ENCODE peak calls at places on chromosomes 7 and 10, in eight cellular contexts. M is memory B cell, Z is nephron progenitor cell, D is heart left ventricle, V is endothelial cell, A is DND-41, I is LoVo, L is suprapubic skin. S is an unnamed sample.
A peak's percentile ranks its signal among the peaks of the same experiment; 100 is the strongest.

GRCh38 chr7:99005776-99006175 is 127.4 kb downstream of the TRRAP start:
- DNase-seq in V (no peak), A (no peak), M (peak; percentile 34), L (peak; percentile 45), I (no peak), D (no peak), Z (no peak), S (no peak)

GRCh38 chr7:28738384-28738783 is 219.7 kb downstream of the TRIL start:
- DNase-seq in M (no peak), V (no peak), D (no peak), Z (no peak), I (no peak), L (no peak), A (no peak), S (no peak)

GRCh38 chr10:121288864-121289659 is 309.2 kb downstream of the FGFR2 start:
- DNase-seq in A (no peak), V (no peak), M (no peak), I (no peak), D (no peak), L (no peak), Z (no peak), S (no peak)

GRCh38 chr7:42272793-42273665 is 36.0 kb upstream of the GLI3 start:
- DNase-seq in L (no peak), Z (no peak), I (peak; percentile 24), V (no peak), A (no peak), M (no peak), D (no peak), S (no peak)

GRCh38 chr7:130270947-130271790 is 4.5 kb downstream of the CPA2 start:
- DNase-seq in A (no peak), D (no peak), L (no peak), I (no peak), M (no peak), Z (no peak), V (no peak), S (no peak)

GRCh38 chr7:143882611-143883078 is 19.3 kb downstream of the TCAF1 start:
- DNase-seq in V (peak; percentile 66), M (no peak), L (peak; percentile 79), A (no peak), I (no peak), Z (peak; percentile 85), D (peak; percentile 81), S (no peak)

GRCh38 chr7:78232806-78233205 is 434.2 kb downstream of the PHTF2 start:
- DNase-seq in L (no peak), A (no peak), D (no peak), M (no peak), Z (no peak), V (no peak), I (no peak), S (no peak)

GRCh38 chr7:45048748-45049147 is 40.0 kb downstream of the NACAD start:
- DNase-seq in I (no peak), L (no peak), V (no peak), Z (no peak), D (no peak), M (no peak), A (no peak), S (no peak)

GRCh38 chr10:106635947-106636346 is 528.6 kb downstream of the SORCS1 start:
- DNase-seq in L (no peak), V (no peak), I (no peak), M (no peak), A (no peak), Z (no peak), D (no peak), S (no peak)

GRCh38 chr7:44515595-44516268 is 25.3 kb upstream of the NUDCD3 start:
- DNase-seq in A (no peak), L (no peak), Z (no peak), M (no peak), V (no peak), D (no peak), I (no peak), S (no peak)

GRCh38 chr7:35280854-35281253 is 27.0 kb upstream of the TBX20 start:
- DNase-seq in V (no peak), Z (no peak), L (no peak), M (no peak), D (no peak), A (no peak), I (no peak), S (no peak)

GRCh38 chr10:96638120-96638519 is 51.3 kb upstream of the TM9SF3 start:
- DNase-seq in L (no peak), M (no peak), V (no peak), D (no peak), A (no peak), I (no peak), Z (no peak), S (no peak)

GRCh38 chr10:23479798-23480473 is 41.1 kb downstream of the OTUD1 start:
- DNase-seq in A (no peak), Z (no peak), V (no peak), D (no peak), I (no peak), L (no peak), M (no peak), S (no peak)

GRCh38 chr10:92957223-92958010 is 103.2 kb upstream of the CYP26C1 start:
- DNase-seq in V (no peak), D (no peak), I (no peak), M (no peak), Z (no peak), L (no peak), A (no peak), S (no peak)

GRCh38 chr7:21261627-21262564 is 166.0 kb upstream of the SP4 start:
- DNase-seq in A (peak; percentile 36), M (peak; percentile 49), I (peak; percentile 22), V (peak; percentile 52), Z (peak; percentile 53), D (peak; percentile 17), L (no peak), S (peak; percentile 16)

GRCh38 chr7:151843181-151843580 is 33.7 kb downstream of the PRKAG2 start:
- DNase-seq in A (no peak), V (no peak), M (no peak), I (no peak), L (no peak), D (no peak), Z (no peak), S (no peak)

GRCh38 chr10:129972145-129972965 is 8.3 kb upstream of the EBF3 start:
- DNase-seq in M (no peak), L (no peak), A (no peak), V (peak; percentile 37), D (no peak), I (no peak), Z (peak; percentile 61), S (no peak)

GRCh38 chr7:108094933-108095710 is 35.0 kb downstream of the LAMB4 start:
- DNase-seq in Z (no peak), I (no peak), D (no peak), M (no peak), A (no peak), V (no peak), L (peak; percentile 86), S (peak; percentile 79)

GRCh38 chr7:26429168-26429567 is 137.5 kb downstream of the SNX10 start:
- DNase-seq in I (no peak), L (no peak), V (no peak), A (no peak), D (no peak), M (no peak), Z (no peak), S (no peak)

GRCh38 chr7:45072131-45073030 is 16.4 kb downstream of the NACAD start:
- DNase-seq in A (no peak), D (no peak), I (no peak), L (no peak), M (no peak), Z (no peak), V (no peak), S (no peak)

GRCh38 chr10:101601541-101601940 is 13.4 kb downstream of the DPCD start:
- DNase-seq in V (no peak), M (no peak), D (peak; percentile 43), L (no peak), I (no peak), A (no peak), Z (no peak), S (no peak)

GRCh38 chr7:155405399-155406318 is 52.3 kb upstream of the EN2 start:
- DNase-seq in V (peak; percentile 28), I (no peak), Z (no peak), M (no peak), A (no peak), L (no peak), D (no peak), S (no peak)

GRCh38 chr10:96560970-96561887 is 25.6 kb downstream of the TM9SF3 start:
- DNase-seq in L (no peak), Z (no peak), A (no peak), V (no peak), M (no peak), I (no peak), D (no peak), S (no peak)

GRCh38 chr7:45138433-45139267 is 18.9 kb upstream of the RAMP3 start:
- DNase-seq in Z (no peak), I (no peak), L (no peak), D (no peak), A (no peak), V (no peak), M (no peak), S (no peak)

GRCh38 chr10:121830101-121830500 is 97.7 kb downstream of the ATE1 start:
- DNase-seq in V (no peak), M (no peak), L (no peak), D (no peak), Z (no peak), A (no peak), I (no peak), S (no peak)

GRCh38 chr10:78687616-78688015 is 381.1 kb upstream of the ZMIZ1 start:
- DNase-seq in L (no peak), I (no peak), D (no peak), A (no peak), M (no peak), Z (no peak), V (no peak), S (no peak)

GRCh38 chr7:151623766-151624165 is 104.1 kb upstream of the RHEB start:
- DNase-seq in M (no peak), Z (no peak), I (no peak), L (no peak), D (no peak), A (no peak), V (no peak), S (no peak)

GRCh38 chr7:99618726-99619125 is 2.0 kb downstream of the ZSCAN25 start:
- DNase-seq in D (no peak), Z (no peak), I (no peak), V (no peak), A (no peak), M (no peak), L (no peak), S (peak; percentile 22)

GRCh38 chr7:134030460-134030865 is 96.7 kb upstream of the LRGUK start:
- DNase-seq in Z (no peak), A (no peak), V (no peak), L (no peak), I (no peak), M (no peak), D (no peak), S (no peak)

GRCh38 chr10:70561051-70561450 is 41.5 kb downstream of the PRF1 start:
- DNase-seq in V (no peak), L (no peak), Z (no peak), D (no peak), I (no peak), A (no peak), M (no peak), S (no peak)

GRCh38 chr10:13877154-13877909 is 290.6 kb downstream of the PRPF18 start:
- DNase-seq in Z (no peak), M (no peak), I (no peak), A (no peak), L (peak; percentile 74), D (peak; percentile 43), V (no peak), S (no peak)

GRCh38 chr7:22849158-22849557 is 26.5 kb upstream of the TOMM7 start:
- DNase-seq in L (no peak), V (no peak), M (no peak), D (no peak), A (no peak), Z (no peak), I (no peak), S (no peak)